ENCODE peak calls at places on chromosomes 7 and 10, in five cellular contexts. One of them, this sample, is unnamed.

GRCh38 chr10:132183046-132183445 is 3.7 kb upstream of the DPYSL4 start:
- DNase-seq in left ventricle myocardium inferior: no peak
- DNase-seq in type B pancreatic cell: no peak
- DNase-seq in A549: no peak
- DNase-seq in adrenal gland: no peak
- DNase-seq in this sample: no peak

GRCh38 chr10:103572597-103573321 is 79.3 kb downstream of the NEURL1 start:
- DNase-seq in adrenal gland: no peak
- DNase-seq in type B pancreatic cell: no peak
- DNase-seq in left ventricle myocardium inferior: no peak
- DNase-seq in A549: no peak
- DNase-seq in this sample: no peak

GRCh38 chr7:98619450-98620321 is 2.6 kb downstream of the NPTX2 start:
- DNase-seq in type B pancreatic cell: no peak
- DNase-seq in A549: no peak
- DNase-seq in left ventricle myocardium inferior: peak
- DNase-seq in adrenal gland: peak
- DNase-seq in this sample: no peak

GRCh38 chr7:151139071-151139521 is 28.4 kb downstream of the GBX1 start:
- DNase-seq in adrenal gland: peak
- DNase-seq in A549: no peak
- DNase-seq in type B pancreatic cell: no peak
- DNase-seq in left ventricle myocardium inferior: no peak
- DNase-seq in this sample: no peak

GRCh38 chr7:29228289-29229011 is 33.9 kb downstream of the CHN2 start:
- DNase-seq in adrenal gland: no peak
- DNase-seq in left ventricle myocardium inferior: no peak
- DNase-seq in A549: no peak
- DNase-seq in type B pancreatic cell: no peak
- DNase-seq in this sample: no peak

GRCh38 chr7:2086229-2086628 is 146.5 kb downstream of the MAD1L1 start:
- DNase-seq in type B pancreatic cell: no peak
- DNase-seq in A549: no peak
- DNase-seq in adrenal gland: no peak
- DNase-seq in left ventricle myocardium inferior: peak
- DNase-seq in this sample: no peak

GRCh38 chr10:133455196-133455595 is 1.5 kb downstream of the SCART1 start:
- DNase-seq in adrenal gland: no peak
- DNase-seq in left ventricle myocardium inferior: no peak
- DNase-seq in type B pancreatic cell: peak
- DNase-seq in A549: no peak
- DNase-seq in this sample: no peak

GRCh38 chr7:117715784-117716445 is 157.3 kb downstream of the CTTNBP2 start:
- DNase-seq in left ventricle myocardium inferior: no peak
- DNase-seq in A549: peak
- DNase-seq in adrenal gland: no peak
- DNase-seq in type B pancreatic cell: no peak
- DNase-seq in this sample: no peak

GRCh38 chr7:150410680-150411346 is 31.7 kb downstream of the ZNF775 start:
- DNase-seq in type B pancreatic cell: no peak
- DNase-seq in A549: no peak
- DNase-seq in adrenal gland: no peak
- DNase-seq in left ventricle myocardium inferior: no peak
- DNase-seq in this sample: no peak

GRCh38 chr10:69317175-69318086 is 39.1 kb downstream of the HK1 start:
- DNase-seq in adrenal gland: no peak
- DNase-seq in type B pancreatic cell: no peak
- DNase-seq in left ventricle myocardium inferior: no peak
- DNase-seq in A549: no peak
- DNase-seq in this sample: no peak

GRCh38 chr7:69839782-69840181 is 241.5 kb downstream of the AUTS2 start:
- DNase-seq in type B pancreatic cell: no peak
- DNase-seq in left ventricle myocardium inferior: no peak
- DNase-seq in A549: no peak
- DNase-seq in adrenal gland: no peak
- DNase-seq in this sample: no peak

GRCh38 chr7:27140108-27140842 is 3.2 kb downstream of the HOXA5 start:
- DNase-seq in adrenal gland: no peak
- DNase-seq in type B pancreatic cell: no peak
- DNase-seq in left ventricle myocardium inferior: no peak
- DNase-seq in A549: no peak
- DNase-seq in this sample: no peak

GRCh38 chr10:83371696-83372490 is 767.4 kb upstream of the GHITM start:
- DNase-seq in adrenal gland: no peak
- DNase-seq in A549: no peak
- DNase-seq in left ventricle myocardium inferior: no peak
- DNase-seq in type B pancreatic cell: no peak
- DNase-seq in this sample: no peak

GRCh38 chr10:22976535-22976934 is 48.7 kb downstream of the ARMC3 start:
- DNase-seq in adrenal gland: no peak
- DNase-seq in type B pancreatic cell: no peak
- DNase-seq in A549: no peak
- DNase-seq in left ventricle myocardium inferior: no peak
- DNase-seq in this sample: no peak

GRCh38 chr7:105643384-105643783 is 62.1 kb upstream of the EFCAB10 start:
- DNase-seq in adrenal gland: no peak
- DNase-seq in left ventricle myocardium inferior: peak
- DNase-seq in A549: no peak
- DNase-seq in type B pancreatic cell: no peak
- DNase-seq in this sample: no peak

GRCh38 chr7:50396856-50397255 is 53.3 kb downstream of the FIGNL1 start:
- DNase-seq in A549: no peak
- DNase-seq in type B pancreatic cell: no peak
- DNase-seq in adrenal gland: no peak
- DNase-seq in left ventricle myocardium inferior: no peak
- DNase-seq in this sample: no peak

GRCh38 chr10:14412624-14413023 is 81.9 kb upstream of the FRMD4A start:
- DNase-seq in left ventricle myocardium inferior: no peak
- DNase-seq in A549: no peak
- DNase-seq in adrenal gland: no peak
- DNase-seq in type B pancreatic cell: no peak
- DNase-seq in this sample: no peak

GRCh38 chr7:100603697-100604077 is 1.5 kb downstream of the PCOLCE start:
- DNase-seq in type B pancreatic cell: no peak
- DNase-seq in adrenal gland: no peak
- DNase-seq in A549: no peak
- DNase-seq in left ventricle myocardium inferior: no peak
- DNase-seq in this sample: no peak

GRCh38 chr10:44733743-44734488 is 177.2 kb upstream of the TMEM72 start:
- DNase-seq in adrenal gland: no peak
- DNase-seq in type B pancreatic cell: no peak
- DNase-seq in A549: no peak
- DNase-seq in left ventricle myocardium inferior: no peak
- DNase-seq in this sample: no peak

GRCh38 chr10:22329150-22329549 is 8.3 kb downstream of the BMI1 start:
- DNase-seq in left ventricle myocardium inferior: no peak
- DNase-seq in A549: no peak
- DNase-seq in type B pancreatic cell: no peak
- DNase-seq in adrenal gland: no peak
- DNase-seq in this sample: no peak

GRCh38 chr10:85959239-85959638 is 407.4 kb downstream of the GRID1 start:
- DNase-seq in type B pancreatic cell: no peak
- DNase-seq in A549: no peak
- DNase-seq in left ventricle myocardium inferior: no peak
- DNase-seq in adrenal gland: no peak
- DNase-seq in this sample: no peak

GRCh38 chr10:34801066-34801738 is 13.9 kb downstream of the PARD3 start:
- DNase-seq in A549: no peak
- DNase-seq in left ventricle myocardium inferior: no peak
- DNase-seq in adrenal gland: no peak
- DNase-seq in type B pancreatic cell: no peak
- DNase-seq in this sample: no peak

GRCh38 chr7:44565097-44565794 is 8.5 kb downstream of the DDX56 start:
- DNase-seq in left ventricle myocardium inferior: peak
- DNase-seq in adrenal gland: peak
- DNase-seq in type B pancreatic cell: no peak
- DNase-seq in A549: peak
- DNase-seq in this sample: no peak

GRCh38 chr7:44566680-44567079 is 7.0 kb downstream of the DDX56 start:
- DNase-seq in left ventricle myocardium inferior: no peak
- DNase-seq in type B pancreatic cell: no peak
- DNase-seq in A549: no peak
- DNase-seq in adrenal gland: no peak
- DNase-seq in this sample: no peak

GRCh38 chr7:44567884-44568283 is 5.8 kb downstream of the DDX56 start:
- DNase-seq in type B pancreatic cell: no peak
- DNase-seq in left ventricle myocardium inferior: no peak
- DNase-seq in A549: no peak
- DNase-seq in adrenal gland: no peak
- DNase-seq in this sample: no peak

GRCh38 chr7:44564606-44565005 is 9.1 kb downstream of the DDX56 start:
- DNase-seq in A549: no peak
- DNase-seq in adrenal gland: peak
- DNase-seq in left ventricle myocardium inferior: no peak
- DNase-seq in type B pancreatic cell: no peak
- DNase-seq in this sample: no peak

GRCh38 chr7:44565795-44566559 is 7.7 kb downstream of the DDX56 start:
- DNase-seq in type B pancreatic cell: no peak
- DNase-seq in adrenal gland: no peak
- DNase-seq in left ventricle myocardium inferior: no peak
- DNase-seq in A549: no peak
- DNase-seq in this sample: no peak
- TF ChIP-seq CTCF in type B pancreatic cell: peak
- TF ChIP-seq CTCF in adrenal gland: no peak
- TF ChIP-seq CTCF in left ventricle myocardium inferior: no peak
- TF ChIP-seq CTCF in A549: peak
- TF ChIP-seq CTCF in this sample: no peak

GRCh38 chr10:107544706-107545520 is 380.4 kb upstream of the SORCS1 start:
- DNase-seq in type B pancreatic cell: no peak
- DNase-seq in left ventricle myocardium inferior: no peak
- DNase-seq in adrenal gland: no peak
- DNase-seq in A549: no peak
- DNase-seq in this sample: no peak
- TF ChIP-seq CTCF in type B pancreatic cell: no peak
- TF ChIP-seq CTCF in left ventricle myocardium inferior: no peak
- TF ChIP-seq CTCF in adrenal gland: no peak
- TF ChIP-seq CTCF in A549: no peak
- TF ChIP-seq CTCF in this sample: no peak

GRCh38 chr10:91090761-91091529 is 129.5 kb upstream of the PCGF5 start:
- DNase-seq in left ventricle myocardium inferior: no peak
- DNase-seq in adrenal gland: no peak
- DNase-seq in A549: no peak
- DNase-seq in type B pancreatic cell: no peak
- DNase-seq in this sample: no peak
- TF ChIP-seq CTCF in left ventricle myocardium inferior: peak
- TF ChIP-seq CTCF in adrenal gland: peak
- TF ChIP-seq CTCF in A549: no peak
- TF ChIP-seq CTCF in type B pancreatic cell: peak
- TF ChIP-seq CTCF in this sample: no peak

GRCh38 chr7:133739817-133740216 is 387.3 kb upstream of the LRGUK start:
- DNase-seq in A549: no peak
- DNase-seq in type B pancreatic cell: no peak
- DNase-seq in left ventricle myocardium inferior: no peak
- DNase-seq in adrenal gland: no peak
- DNase-seq in this sample: no peak

GRCh38 chr7:133744451-133744850 is 382.7 kb upstream of the LRGUK start:
- DNase-seq in A549: no peak
- DNase-seq in left ventricle myocardium inferior: no peak
- DNase-seq in type B pancreatic cell: no peak
- DNase-seq in adrenal gland: no peak
- DNase-seq in this sample: no peak

GRCh38 chr7:133741703-133742102 is 385.4 kb upstream of the LRGUK start:
- DNase-seq in adrenal gland: no peak
- DNase-seq in type B pancreatic cell: no peak
- DNase-seq in A549: no peak
- DNase-seq in left ventricle myocardium inferior: no peak
- DNase-seq in this sample: no peak

GRCh38 chr7:133741078-133741477 is 386.1 kb upstream of the LRGUK start:
- DNase-seq in left ventricle myocardium inferior: no peak
- DNase-seq in type B pancreatic cell: no peak
- DNase-seq in adrenal gland: no peak
- DNase-seq in A549: no peak
- DNase-seq in this sample: no peak

GRCh38 chr7:133742709-133743538 is 384.2 kb upstream of the LRGUK start:
- DNase-seq in left ventricle myocardium inferior: no peak
- DNase-seq in adrenal gland: no peak
- DNase-seq in type B pancreatic cell: no peak
- DNase-seq in A549: no peak
- DNase-seq in this sample: no peak
- TF ChIP-seq CTCF in left ventricle myocardium inferior: peak
- TF ChIP-seq CTCF in adrenal gland: peak
- TF ChIP-seq CTCF in type B pancreatic cell: peak
- TF ChIP-seq CTCF in A549: peak
- TF ChIP-seq CTCF in this sample: no peak

GRCh38 chr7:73487486-73487885 is 34.6 kb downstream of the BAZ1B start:
- DNase-seq in A549: no peak
- DNase-seq in type B pancreatic cell: no peak
- DNase-seq in left ventricle myocardium inferior: no peak
- DNase-seq in adrenal gland: no peak
- DNase-seq in this sample: no peak
- TF ChIP-seq CTCF in A549: no peak
- TF ChIP-seq CTCF in type B pancreatic cell: no peak
- TF ChIP-seq CTCF in left ventricle myocardium inferior: no peak
- TF ChIP-seq CTCF in adrenal gland: no peak
- TF ChIP-seq CTCF in this sample: no peak

GRCh38 chr7:48875300-48875916 is 48.9 kb upstream of the CDC14C start:
- DNase-seq in A549: no peak
- DNase-seq in adrenal gland: peak
- DNase-seq in type B pancreatic cell: no peak
- DNase-seq in left ventricle myocardium inferior: peak
- DNase-seq in this sample: no peak
- TF ChIP-seq CTCF in A549: peak
- TF ChIP-seq CTCF in adrenal gland: peak
- TF ChIP-seq CTCF in type B pancreatic cell: peak
- TF ChIP-seq CTCF in left ventricle myocardium inferior: peak
- TF ChIP-seq CTCF in this sample: no peak

GRCh38 chr7:690478-691360 is 35.8 kb upstream of the DNAAF5 start:
- DNase-seq in type B pancreatic cell: no peak
- DNase-seq in adrenal gland: no peak
- DNase-seq in A549: no peak
- DNase-seq in left ventricle myocardium inferior: no peak
- DNase-seq in this sample: no peak
- TF ChIP-seq CTCF in type B pancreatic cell: no peak
- TF ChIP-seq CTCF in adrenal gland: no peak
- TF ChIP-seq CTCF in A549: no peak
- TF ChIP-seq CTCF in left ventricle myocardium inferior: no peak
- TF ChIP-seq CTCF in this sample: no peak

This sample was measured in vagina.